ENCODE peak calls at places on chromosome 5, in eight cellular contexts. T is neuronal stem cell, X is COR-L47, J is NCI-H748 treated with DMSO at 0.1 percent for 48 hours, D is HuH-7, L is Kasumi-1, Z is dorsolateral prefrontal cortex, N is ovary. I is an unnamed sample.

GRCh38 chr5:42875211-42875610 is 63.5 kb upstream of the SELENOP start:
- DNase-seq in T (no peak), X (no peak), J (no peak), D (no peak), L (no peak), Z (no peak), N (no peak), I (no peak)

GRCh38 chr5:173340451-173340850 is 12.2 kb upstream of the STC2 start:
- DNase-seq in T (no peak), X (no peak), J (no peak), D (no peak), L (no peak), Z (no peak), N (no peak), I (no peak)

GRCh38 chr5:34789639-34790038 is 49.3 kb upstream of the TTC23L start:
- DNase-seq in T (no peak), X (no peak), J (no peak), D (no peak), L (no peak), Z (no peak), N (no peak), I (no peak)

GRCh38 chr5:159362190-159362589 is 31.9 kb upstream of the IL12B start:
- DNase-seq in T (no peak), X (no peak), J (no peak), D (no peak), L (peak), Z (no peak), N (no peak), I (no peak)

GRCh38 chr5:102048940-102049339 is 247.1 kb downstream of the SLCO4C1 start:
- DNase-seq in T (no peak), X (no peak), J (no peak), D (no peak), L (peak), Z (no peak), N (no peak), I (peak)

GRCh38 chr5:123965626-123966025 is 453.6 kb downstream of the CSNK1G3 start:
- DNase-seq in T (no peak), X (no peak), J (no peak), D (no peak), L (no peak), Z (no peak), N (no peak), I (no peak)

GRCh38 chr5:180809403-180810209 is 7.0 kb upstream of the MGAT1 start:
- DNase-seq in T (peak), X (peak), J (peak), D (peak), L (peak), Z (peak), N (peak), I (peak)

GRCh38 chr5:160262665-160263064 is 33.4 kb downstream of the FABP6 start:
- DNase-seq in T (no peak), X (no peak), J (no peak), D (no peak), L (peak), Z (no peak), N (no peak), I (no peak)

GRCh38 chr5:473344-474192 is 30.6 kb downstream of the EXOC3 start:
- DNase-seq in T (peak), X (peak), J (peak), D (no peak), L (no peak), Z (no peak), N (peak), I (no peak)

GRCh38 chr5:136620016-136620419 is 254.7 kb upstream of the TRPC7 start:
- DNase-seq in T (no peak), X (no peak), J (no peak), D (no peak), L (no peak), Z (no peak), N (no peak), I (no peak)